ENCODE peak calls at places on chromosomes 3 and 15, in eight cellular contexts. U is putamen; T is neural progenitor cell; A is endodermal cell; K is RPMI8226; N is effector memory CD8-positive, alpha-beta T cell; Q is AG10803; I is T-helper 17 cell. M is an unnamed sample.

GRCh38 chr3:20668411-20668810 is 482.4 kb upstream of the SGO1 start:
- DNase-seq in N (no peak), A (peak; percentile 78), I (no peak), U (no peak), K (peak; percentile 24), Q (no peak), T (peak; percentile 65), M (no peak)

GRCh38 chr3:38067508-38068233 is 28.7 kb downstream of the DLEC1 start:
- DNase-seq in K (no peak), I (no peak), U (no peak), A (no peak), N (no peak), T (no peak), Q (peak; percentile 16), M (no peak)

GRCh38 chr3:175258763-175259162 is 399.6 kb downstream of the NAALADL2 start:
- DNase-seq in T (no peak), N (no peak), K (no peak), A (no peak), U (no peak), I (no peak), Q (no peak), M (no peak)

GRCh38 chr3:32817561-32818430 is at the start of gene TRIM71:
- DNase-seq in U (no peak), A (peak; percentile 70), K (no peak), Q (no peak), T (peak; percentile 68), N (no peak), I (no peak), M (peak; percentile 1)

GRCh38 chr3:120148187-120148954 is 54.1 kb upstream of the GSK3B start:
- DNase-seq in Q (no peak), A (no peak), N (no peak), T (no peak), K (no peak), U (no peak), I (no peak), M (no peak)

GRCh38 chr3:150743508-150743907 is 19.5 kb downstream of the SIAH2 start:
- DNase-seq in N (no peak), I (no peak), K (no peak), T (no peak), A (no peak), U (no peak), Q (peak; percentile 40), M (no peak)

GRCh38 chr3:125437631-125438435 is 62.7 kb upstream of the ZNF148 start:
- DNase-seq in I (peak; percentile 40), T (peak; percentile 61), K (peak; percentile 61), U (peak; percentile 27), N (peak; percentile 65), A (peak; percentile 89), Q (peak; percentile 40), M (peak; percentile 44)

GRCh38 chr3:169914321-169914720 is 2.9 kb downstream of the SAMD7 start:
- DNase-seq in N (no peak), I (no peak), A (no peak), U (no peak), K (no peak), Q (peak; percentile 42), T (no peak), M (no peak)

GRCh38 chr15:100107151-100107550 is 234.6 kb downstream of the ADAMTS17 start:
- DNase-seq in I (no peak), Q (no peak), A (no peak), T (no peak), N (no peak), U (no peak), K (no peak), M (no peak)

GRCh38 chr15:85741021-85741421 is 53.7 kb downstream of the KLHL25 start:
- DNase-seq in U (no peak), K (no peak), N (no peak), T (no peak), Q (no peak), A (peak; percentile 56), I (no peak), M (no peak)

GRCh38 chr3:15326037-15326436 is 6.3 kb downstream of the SH3BP5 start:
- DNase-seq in A (no peak), I (no peak), K (no peak), N (no peak), T (no peak), Q (no peak), U (no peak), M (no peak)

GRCh38 chr3:89440351-89440750 is 332.9 kb downstream of the EPHA3 start:
- DNase-seq in T (no peak), K (no peak), Q (no peak), U (no peak), I (no peak), N (no peak), A (no peak), M (no peak)

GRCh38 chr3:22893001-22893400 is 310.1 kb upstream of the UBE2E2 start:
- DNase-seq in N (no peak), A (no peak), T (no peak), K (no peak), Q (no peak), U (no peak), I (no peak), M (no peak)

GRCh38 chr3:194572131-194572789 is 61.0 kb downstream of the TMEM44 start:
- DNase-seq in Q (peak; percentile 96), N (no peak), U (no peak), K (no peak), A (peak; percentile 72), I (no peak), T (peak; percentile 40), M (no peak)

GRCh38 chr3:67381667-67382272 is 272.6 kb downstream of the SUCLG2 start:
- DNase-seq in T (peak; percentile 30), U (no peak), A (no peak), N (peak; percentile 17), Q (peak; percentile 20), K (peak; percentile 27), I (no peak), M (no peak)

GRCh38 chr3:50095352-50095998 is 6.8 kb downstream of the RBM5 start:
- DNase-seq in T (no peak), U (no peak), N (no peak), Q (no peak), I (no peak), K (no peak), A (no peak), M (no peak)

GRCh38 chr3:127714151-127714571 is 41.4 kb downstream of the ABTB1 start:
- DNase-seq in U (no peak), T (no peak), Q (no peak), K (no peak), A (no peak), I (no peak), N (no peak), M (no peak)

GRCh38 chr15:86055688-86056087 is 24.0 kb upstream of the AGBL1 start:
- DNase-seq in A (no peak), Q (no peak), N (no peak), U (no peak), I (no peak), T (no peak), K (no peak), M (no peak)

GRCh38 chr15:19987389-19988048 is 554.1 kb downstream of the GOLGA6L6 start:
- DNase-seq in A (peak; percentile 72), U (no peak), K (peak; percentile 59), I (no peak), N (no peak), T (no peak), Q (no peak), M (no peak)

GRCh38 chr3:57006949-57007419 is 53.5 kb upstream of the SPATA12 start:
- DNase-seq in A (peak; percentile 84), K (no peak), U (no peak), N (no peak), I (no peak), T (no peak), Q (peak; percentile 72), M (no peak)

GRCh38 chr3:108662141-108662738 is 72.7 kb downstream of the DZIP3 start:
- DNase-seq in N (peak; percentile 52), U (peak; percentile 43), T (peak; percentile 76), I (no peak), K (peak; percentile 70), A (peak; percentile 46), Q (peak; percentile 87), M (peak; percentile 57)

GRCh38 chr15:55856506-55856905 is 113.6 kb upstream of the PRTG start:
- DNase-seq in N (no peak), I (no peak), A (no peak), U (no peak), K (no peak), T (no peak), Q (no peak), M (no peak)

GRCh38 chr15:78389356-78389755 is 48.7 kb upstream of the IREB2 start:
- DNase-seq in I (no peak), U (no peak), A (no peak), T (no peak), K (no peak), Q (peak; percentile 76), N (no peak), M (no peak)

GRCh38 chr3:108235290-108235689 is 13.1 kb upstream of the IFT57 start:
- DNase-seq in I (no peak), T (no peak), U (no peak), N (no peak), K (no peak), A (no peak), Q (no peak), M (no peak)

M was measured in naive B cell.